ENCODE peak calls at places on chromosomes 13 and 19, in five cellular contexts. D is cardiac muscle cell, B is uterus, O is GM23338, J is AG04450. K is an unnamed sample.

GRCh38 chr19:8256276-8257051 is 47.3 kb downstream of the CERS4 start:
- DNase-seq in J (no peak), D (no peak), O (no peak), B (no peak), K (no peak)

GRCh38 chr13:21330126-21330861 is 128.8 kb downstream of the ZDHHC20 start:
- DNase-seq in O (no peak), D (no peak), B (no peak), J (peak), K (no peak)

GRCh38 chr13:26344980-26345379 is 91.1 kb downstream of the CDK8 start:
- DNase-seq in O (no peak), J (no peak), B (no peak), D (no peak), K (no peak)

GRCh38 chr13:44312131-44312530 is 61.5 kb upstream of the SERP2 start:
- DNase-seq in D (no peak), O (no peak), J (no peak), B (no peak), K (no peak)

GRCh38 chr13:65943711-65944110 is 1286.4 kb downstream of the PCDH9 start:
- DNase-seq in O (no peak), B (no peak), J (no peak), D (no peak), K (peak)

GRCh38 chr19:40390084-40390742 is at the start of gene HIPK4:
- DNase-seq in D (no peak), O (peak), J (no peak), B (no peak), K (no peak)

GRCh38 chr13:112931028-112931934 is 37.7 kb upstream of the MCF2L start:
- DNase-seq in J (peak), D (peak), B (no peak), O (peak), K (peak)

GRCh38 chr13:40026741-40027140 is 371.3 kb downstream of the COG6 start:
- DNase-seq in D (no peak), O (no peak), J (no peak), B (no peak), K (no peak)

GRCh38 chr19:45876161-45876410 is 9.9 kb downstream of the IRF2BP1 start:
- DNase-seq in D (no peak), O (no peak), B (no peak), J (no peak), K (no peak)

GRCh38 chr19:54415208-54415900 is at the start of gene TTYH1:
- DNase-seq in B (no peak), D (no peak), J (no peak), O (peak), K (no peak)

GRCh38 chr19:55179570-55180484 is at the start of gene SYT5:
- DNase-seq in D (peak), O (peak), B (no peak), J (no peak), K (no peak)

GRCh38 chr19:15248648-15249559 is 16.7 kb upstream of the EPHX3 start:
- DNase-seq in J (peak), O (no peak), D (no peak), B (peak), K (peak)

GRCh38 chr19:1066748-1067340 is at the start of gene ARHGAP45:
- DNase-seq in O (peak), D (no peak), B (no peak), J (no peak), K (no peak)

GRCh38 chr19:10259162-10259905 is 7.3 kb downstream of the MRPL4 start:
- DNase-seq in D (peak), B (peak), J (peak), O (peak), K (peak)

GRCh38 chr19:45767410-45767880 is 1.6 kb downstream of the SIX5 start:
- DNase-seq in O (peak), B (peak), J (peak), D (peak), K (peak)

GRCh38 chr13:27830010-27830409 is 37.7 kb downstream of the GSX1 start:
- DNase-seq in O (peak), D (peak), J (no peak), B (no peak), K (no peak)

GRCh38 chr13:110890279-110891150 is 24.4 kb downstream of the ANKRD10 start:
- DNase-seq in B (no peak), O (no peak), J (no peak), D (no peak), K (no peak)

GRCh38 chr19:3370214-3370720 is 3.9 kb downstream of the NFIC start:
- DNase-seq in B (peak), D (no peak), J (no peak), O (peak), K (no peak)

GRCh38 chr19:29927944-29928669 is 13.9 kb upstream of the URI1 start:
- DNase-seq in D (peak), B (no peak), O (peak), J (no peak), K (no peak)

GRCh38 chr13:42883771-42884170 is 102.4 kb downstream of the FAM216B start:
- DNase-seq in J (no peak), O (no peak), D (peak), B (no peak), K (peak)

GRCh38 chr19:7294571-7295212 is 478 bp upstream of the INSR start:
- DNase-seq in B (peak), J (no peak), D (peak), O (peak), K (peak)

GRCh38 chr19:31121501-31121900 is 227.7 kb downstream of the TSHZ3 start:
- DNase-seq in B (no peak), J (no peak), D (no peak), O (no peak), K (no peak)

GRCh38 chr13:97810152-97810551 is 143.3 kb upstream of the IPO5 start:
- DNase-seq in D (peak), J (no peak), B (no peak), O (peak), K (no peak)

GRCh38 chr19:48271531-48272151 is 1.8 kb downstream of the ZNF114 start:
- DNase-seq in J (no peak), O (peak), D (peak), B (peak), K (no peak)

GRCh38 chr13:51322826-51323225 is 16.7 kb upstream of the SERPINE3 start:
- DNase-seq in D (no peak), B (no peak), J (no peak), O (no peak), K (no peak)

GRCh38 chr13:75132800-75133695 is 348.9 kb downstream of the TBC1D4 start:
- DNase-seq in J (no peak), B (no peak), O (no peak), D (no peak), K (no peak)

GRCh38 chr19:51948979-51949378 is 21.7 kb downstream of the ZNF613 start:
- DNase-seq in D (no peak), J (no peak), O (peak), B (no peak), K (peak)

GRCh38 chr13:82634946-82635345 is 1247.3 kb downstream of the SLITRK1 start:
- DNase-seq in O (no peak), B (no peak), J (no peak), D (no peak), K (no peak)

GRCh38 chr19:38329651-38330050 is 6.0 kb upstream of the CATSPERG start:
- DNase-seq in J (no peak), O (no peak), B (no peak), D (no peak), K (no peak)

GRCh38 chr19:54905908-54906511 is at the start of gene NCR1:
- DNase-seq in J (no peak), D (no peak), O (peak), B (no peak), K (no peak)

GRCh38 chr13:24217601-24218281 is 57.2 kb downstream of the SPATA13 start:
- DNase-seq in B (no peak), O (peak), D (no peak), J (no peak), K (no peak)

GRCh38 chr13:97226013-97226412 is 3.9 kb downstream of the MBNL2 start:
- DNase-seq in B (no peak), J (no peak), D (no peak), O (no peak), K (no peak)

GRCh38 chr13:49356224-49356623 is 87.6 kb downstream of the CAB39L start:
- DNase-seq in B (no peak), O (no peak), D (no peak), J (peak), K (peak)

GRCh38 chr19:8483165-8483564 is 19.3 kb downstream of the PRAM1 start:
- DNase-seq in D (no peak), J (no peak), O (no peak), B (no peak), K (no peak)

GRCh38 chr19:4369109-4369887 is 25.9 kb downstream of the MPND start:
- DNase-seq in J (no peak), O (peak), B (no peak), D (no peak), K (no peak)

GRCh38 chr19:1665565-1666047 is 13.2 kb upstream of the TCF3 start:
- DNase-seq in B (no peak), D (peak), O (no peak), J (no peak), K (no peak)

GRCh38 chr19:13938361-13939027 is at the start of gene PODNL1:
- DNase-seq in O (peak), B (no peak), J (no peak), D (no peak), K (peak)

GRCh38 chr19:11451327-11451941 is 16.0 kb downstream of the PRKCSH start:
- DNase-seq in B (no peak), D (no peak), J (no peak), O (no peak), K (no peak)
- H3K4me3 ChIP-seq in B (no peak), D (no peak), J (no peak), O (peak), K (no peak)

GRCh38 chr13:46598140-46598819 is 45.3 kb downstream of the LRCH1 start:
- DNase-seq in J (no peak), D (no peak), B (no peak), O (no peak), K (no peak)
- H3K4me3 ChIP-seq in J (no peak), D (no peak), B (no peak), O (no peak), K (no peak)

GRCh38 chr13:46181799-46182490 is at the start of gene LCP1:
- DNase-seq in J (no peak), B (no peak), D (no peak), O (peak), K (no peak)
- H3K4me3 ChIP-seq in J (no peak), B (no peak), D (no peak), O (no peak), K (no peak)

DNA sequence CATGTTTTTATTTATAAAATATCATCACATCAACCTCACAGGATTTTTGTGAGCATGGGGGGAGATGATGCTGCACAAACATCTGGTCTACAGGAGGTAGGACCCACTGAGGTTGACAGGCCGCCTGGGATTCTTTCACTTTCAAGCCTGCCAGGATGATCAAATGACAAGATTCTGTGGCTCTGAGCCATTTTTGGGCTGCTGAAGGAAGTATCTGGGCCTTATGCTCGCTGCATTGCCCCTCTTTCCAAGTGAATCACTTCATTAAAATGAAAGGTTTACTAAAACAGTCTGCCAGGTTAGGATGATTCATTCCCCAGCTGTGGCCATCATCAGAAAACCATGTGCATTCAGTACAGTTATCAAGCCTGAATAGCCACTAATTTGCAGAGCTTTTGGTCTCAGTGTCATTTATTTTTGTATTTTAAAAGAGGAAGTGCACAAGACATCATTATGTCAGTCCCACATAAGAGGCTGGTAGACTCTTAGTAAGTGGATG is 34.4 kb downstream of the STARD13 start:
- DNase-seq in O (no peak), J (peak), D (no peak), B (peak), K (peak)
- H3K4me3 ChIP-seq in O (no peak), J (no peak), D (no peak), B (no peak), K (no peak)